ENCODE peak calls at places on chromosomes 5 and 9, in ten cellular contexts. One of them, this sample, is unnamed.
A peak's percentile ranks its signal among the peaks of the same experiment; 100 is the strongest.

GRCh38 chr5:113090336-113091106 is 113.9 kb downstream of the DCP2 start:
- DNase-seq in heart left ventricle: no peak
- DNase-seq in cardiac muscle cell: no peak
- DNase-seq in prostate gland: peak; percentile 42
- DNase-seq in BE2C: no peak
- DNase-seq in tibial artery: no peak
- DNase-seq in HepG2: no peak
- DNase-seq in suprapubic skin: no peak
- DNase-seq in testis: peak; percentile 65
- DNase-seq in neural progenitor cell: no peak
- DNase-seq in this sample: peak; percentile 66

GRCh38 chr5:43304520-43304919 is 8.7 kb downstream of the HMGCS1 start:
- DNase-seq in heart left ventricle: no peak
- DNase-seq in cardiac muscle cell: no peak
- DNase-seq in prostate gland: no peak
- DNase-seq in BE2C: no peak
- DNase-seq in tibial artery: no peak
- DNase-seq in HepG2: no peak
- DNase-seq in suprapubic skin: no peak
- DNase-seq in testis: no peak
- DNase-seq in neural progenitor cell: no peak
- DNase-seq in this sample: no peak

GRCh38 chr5:2756764-2757163 is 5.3 kb upstream of the IRX2 start:
- DNase-seq in heart left ventricle: no peak
- DNase-seq in cardiac muscle cell: peak; percentile 52
- DNase-seq in prostate gland: no peak
- DNase-seq in BE2C: no peak
- DNase-seq in tibial artery: no peak
- DNase-seq in HepG2: no peak
- DNase-seq in suprapubic skin: no peak
- DNase-seq in testis: no peak
- DNase-seq in neural progenitor cell: no peak
- DNase-seq in this sample: no peak

GRCh38 chr5:40386293-40386692 is 293.4 kb upstream of the PTGER4 start:
- DNase-seq in heart left ventricle: no peak
- DNase-seq in cardiac muscle cell: no peak
- DNase-seq in prostate gland: no peak
- DNase-seq in BE2C: no peak
- DNase-seq in tibial artery: no peak
- DNase-seq in HepG2: no peak
- DNase-seq in suprapubic skin: no peak
- DNase-seq in testis: no peak
- DNase-seq in neural progenitor cell: no peak
- DNase-seq in this sample: no peak

GRCh38 chr9:128554155-128554862 is 1.9 kb downstream of the SPTAN1 start:
- DNase-seq in heart left ventricle: peak; percentile 67
- DNase-seq in cardiac muscle cell: peak; percentile 85
- DNase-seq in prostate gland: no peak
- DNase-seq in BE2C: no peak
- DNase-seq in tibial artery: peak; percentile 66
- DNase-seq in HepG2: peak; percentile 85
- DNase-seq in suprapubic skin: peak; percentile 80
- DNase-seq in testis: peak; percentile 83
- DNase-seq in neural progenitor cell: peak; percentile 85
- DNase-seq in this sample: peak; percentile 61

GRCh38 chr9:71921190-71921814 is 9.9 kb downstream of the C9orf85 start:
- DNase-seq in heart left ventricle: no peak
- DNase-seq in cardiac muscle cell: no peak
- DNase-seq in prostate gland: no peak
- DNase-seq in BE2C: no peak
- DNase-seq in tibial artery: no peak
- DNase-seq in HepG2: no peak
- DNase-seq in suprapubic skin: no peak
- DNase-seq in testis: no peak
- DNase-seq in neural progenitor cell: no peak
- DNase-seq in this sample: no peak

GRCh38 chr5:168780888-168781287 is 201.7 kb upstream of the PANK3 start:
- DNase-seq in heart left ventricle: no peak
- DNase-seq in cardiac muscle cell: no peak
- DNase-seq in prostate gland: no peak
- DNase-seq in BE2C: no peak
- DNase-seq in tibial artery: no peak
- DNase-seq in HepG2: no peak
- DNase-seq in suprapubic skin: no peak
- DNase-seq in testis: no peak
- DNase-seq in neural progenitor cell: peak; percentile 24
- DNase-seq in this sample: no peak

GRCh38 chr5:16597946-16598694 is 18.7 kb downstream of the RETREG1 start:
- DNase-seq in heart left ventricle: no peak
- DNase-seq in cardiac muscle cell: no peak
- DNase-seq in prostate gland: no peak
- DNase-seq in BE2C: no peak
- DNase-seq in tibial artery: no peak
- DNase-seq in HepG2: no peak
- DNase-seq in suprapubic skin: no peak
- DNase-seq in testis: no peak
- DNase-seq in neural progenitor cell: no peak
- DNase-seq in this sample: no peak

GRCh38 chr5:150946351-150946905 is 41.6 kb upstream of the ZNF300 start:
- DNase-seq in heart left ventricle: peak; percentile 87
- DNase-seq in cardiac muscle cell: no peak
- DNase-seq in prostate gland: peak; percentile 62
- DNase-seq in BE2C: no peak
- DNase-seq in tibial artery: peak; percentile 80
- DNase-seq in HepG2: no peak
- DNase-seq in suprapubic skin: peak; percentile 81
- DNase-seq in testis: peak; percentile 95
- DNase-seq in neural progenitor cell: no peak
- DNase-seq in this sample: peak; percentile 95

GRCh38 chr9:120477534-120478001 is 102.4 kb downstream of the CDK5RAP2 start:
- DNase-seq in heart left ventricle: peak; percentile 44
- DNase-seq in cardiac muscle cell: peak; percentile 50
- DNase-seq in prostate gland: peak; percentile 35
- DNase-seq in BE2C: peak; percentile 58
- DNase-seq in tibial artery: peak; percentile 58
- DNase-seq in HepG2: peak; percentile 11
- DNase-seq in suprapubic skin: peak; percentile 71
- DNase-seq in testis: peak; percentile 59
- DNase-seq in neural progenitor cell: peak; percentile 66
- DNase-seq in this sample: peak; percentile 76

GRCh38 chr9:137138058-137138697 is 776 bp upstream of the GRIN1 start:
- DNase-seq in heart left ventricle: no peak
- DNase-seq in cardiac muscle cell: no peak
- DNase-seq in prostate gland: no peak
- DNase-seq in BE2C: peak; percentile 65
- DNase-seq in tibial artery: no peak
- DNase-seq in HepG2: no peak
- DNase-seq in suprapubic skin: no peak
- DNase-seq in testis: no peak
- DNase-seq in neural progenitor cell: peak; percentile 62
- DNase-seq in this sample: peak; percentile 43

GRCh38 chr5:10695759-10696543 is 65.1 kb downstream of the DAP start:
- DNase-seq in heart left ventricle: no peak
- DNase-seq in cardiac muscle cell: no peak
- DNase-seq in prostate gland: no peak
- DNase-seq in BE2C: no peak
- DNase-seq in tibial artery: no peak
- DNase-seq in HepG2: no peak
- DNase-seq in suprapubic skin: no peak
- DNase-seq in testis: no peak
- DNase-seq in neural progenitor cell: no peak
- DNase-seq in this sample: no peak

GRCh38 chr9:115694014-115694413 is 459.6 kb upstream of the PAPPA start:
- DNase-seq in heart left ventricle: no peak
- DNase-seq in cardiac muscle cell: peak; percentile 22
- DNase-seq in prostate gland: no peak
- DNase-seq in BE2C: no peak
- DNase-seq in tibial artery: no peak
- DNase-seq in HepG2: peak; percentile 11
- DNase-seq in suprapubic skin: no peak
- DNase-seq in testis: no peak
- DNase-seq in neural progenitor cell: peak; percentile 73
- DNase-seq in this sample: no peak

GRCh38 chr5:77638204-77638762 is at the start of gene OTP:
- DNase-seq in heart left ventricle: no peak
- DNase-seq in cardiac muscle cell: no peak
- DNase-seq in prostate gland: no peak
- DNase-seq in BE2C: no peak
- DNase-seq in tibial artery: no peak
- DNase-seq in HepG2: no peak
- DNase-seq in suprapubic skin: no peak
- DNase-seq in testis: no peak
- DNase-seq in neural progenitor cell: no peak
- DNase-seq in this sample: no peak
- H3K4me3 ChIP-seq in heart left ventricle: no peak within 1 kb of the TSS
- H3K4me3 ChIP-seq in cardiac muscle cell: no peak within 1 kb of the TSS
- H3K4me3 ChIP-seq in prostate gland: no peak within 1 kb of the TSS
- H3K4me3 ChIP-seq in BE2C: peak within 1 kb of the TSS; percentile 8
- H3K4me3 ChIP-seq in tibial artery: peak within 1 kb of the TSS; percentile 4
- H3K4me3 ChIP-seq in HepG2: no peak within 1 kb of the TSS
- H3K4me3 ChIP-seq in suprapubic skin: peak within 1 kb of the TSS; percentile 7
- H3K4me3 ChIP-seq in testis: no peak within 1 kb of the TSS
- H3K4me3 ChIP-seq in neural progenitor cell: peak within 1 kb of the TSS; percentile 40
- H3K4me3 ChIP-seq in this sample: peak within 1 kb of the TSS; percentile 0

DNA sequence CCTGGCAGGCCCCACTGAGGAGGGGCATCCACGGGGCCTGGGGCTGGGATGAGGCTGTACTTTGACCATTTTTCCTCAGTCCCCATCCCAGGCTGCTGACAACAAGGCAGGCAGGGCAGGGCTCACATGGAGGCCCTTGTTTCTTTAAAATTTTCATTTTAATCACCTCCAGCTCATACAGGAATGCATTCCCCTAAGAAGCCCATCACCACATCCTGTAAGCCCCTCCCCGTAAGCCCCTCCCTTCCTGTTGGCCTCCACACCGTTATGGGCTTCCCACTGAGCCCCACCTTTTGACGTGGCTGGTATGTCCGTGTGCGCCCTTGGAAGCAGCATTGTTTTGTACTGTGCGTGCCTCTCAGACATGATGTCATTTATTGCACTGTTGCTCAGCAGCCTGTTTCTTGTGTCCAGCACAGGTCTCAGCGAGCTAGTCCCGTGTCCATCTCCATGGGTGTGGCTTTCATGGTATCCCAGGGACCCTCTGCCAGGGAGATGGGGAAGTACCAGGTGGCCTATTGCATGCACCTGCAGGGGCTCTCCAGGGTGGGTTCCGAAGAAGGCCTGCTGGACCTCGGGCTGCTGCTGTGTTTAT is 22.4 kb downstream of the PHF2 start:
- DNase-seq in heart left ventricle: no peak
- DNase-seq in cardiac muscle cell: no peak
- DNase-seq in prostate gland: no peak
- DNase-seq in BE2C: no peak
- DNase-seq in tibial artery: no peak
- DNase-seq in HepG2: no peak
- DNase-seq in suprapubic skin: no peak
- DNase-seq in testis: no peak
- DNase-seq in neural progenitor cell: no peak
- DNase-seq in this sample: no peak
- H3K4me1 ChIP-seq in heart left ventricle: peaks cover 24% of the 10 kb centered on the region
- H3K4me1 ChIP-seq in cardiac muscle cell: no peaks in the 10 kb centered on the region
- H3K4me1 ChIP-seq in prostate gland: peaks cover 3% of the 10 kb centered on the region
- H3K4me1 ChIP-seq in BE2C: no peaks in the 10 kb centered on the region
- H3K4me1 ChIP-seq in tibial artery: no peaks in the 10 kb centered on the region
- H3K4me1 ChIP-seq in HepG2: peaks cover 10% of the 10 kb centered on the region
- H3K4me1 ChIP-seq in suprapubic skin: peaks cover 42% of the 10 kb centered on the region
- H3K4me1 ChIP-seq in testis: no peaks in the 10 kb centered on the region
- H3K4me1 ChIP-seq in neural progenitor cell: peaks cover 7% of the 10 kb centered on the region
- H3K4me1 ChIP-seq in this sample: peaks cover 23% of the 10 kb centered on the region

GRCh38 chr5:181243020-181243520 is 636 bp downstream of the RACK1 start:
- DNase-seq in heart left ventricle: no peak
- DNase-seq in cardiac muscle cell: no peak
- DNase-seq in prostate gland: no peak
- DNase-seq in BE2C: no peak
- DNase-seq in tibial artery: no peak
- DNase-seq in HepG2: no peak
- DNase-seq in suprapubic skin: no peak
- DNase-seq in testis: no peak
- DNase-seq in neural progenitor cell: peak; percentile 25
- DNase-seq in this sample: no peak

GRCh38 chr5:181243521-181244307 is at the start of gene RACK1:
- DNase-seq in heart left ventricle: peak; percentile 90
- DNase-seq in cardiac muscle cell: peak; percentile 93
- DNase-seq in prostate gland: peak; percentile 88
- DNase-seq in BE2C: peak; percentile 90
- DNase-seq in tibial artery: peak; percentile 90
- DNase-seq in HepG2: peak; percentile 87
- DNase-seq in suprapubic skin: peak; percentile 95
- DNase-seq in testis: peak; percentile 96
- DNase-seq in neural progenitor cell: peak; percentile 96
- DNase-seq in this sample: peak; percentile 95

GRCh38 chr5:181241393-181241975 is 2.2 kb downstream of the RACK1 start:
- DNase-seq in heart left ventricle: no peak
- DNase-seq in cardiac muscle cell: no peak
- DNase-seq in prostate gland: no peak
- DNase-seq in BE2C: no peak
- DNase-seq in tibial artery: peak; percentile 38
- DNase-seq in HepG2: peak; percentile 90
- DNase-seq in suprapubic skin: no peak
- DNase-seq in testis: no peak
- DNase-seq in neural progenitor cell: no peak
- DNase-seq in this sample: no peak

GRCh38 chr5:181239062-181239663 is 4.5 kb downstream of the RACK1 start:
- DNase-seq in heart left ventricle: no peak
- DNase-seq in cardiac muscle cell: no peak
- DNase-seq in prostate gland: no peak
- DNase-seq in BE2C: no peak
- DNase-seq in tibial artery: no peak
- DNase-seq in HepG2: no peak
- DNase-seq in suprapubic skin: no peak
- DNase-seq in testis: no peak
- DNase-seq in neural progenitor cell: no peak
- DNase-seq in this sample: no peak

GRCh38 chr5:181242031-181242451 is 1.7 kb downstream of the RACK1 start:
- DNase-seq in heart left ventricle: no peak
- DNase-seq in cardiac muscle cell: no peak
- DNase-seq in prostate gland: no peak
- DNase-seq in BE2C: no peak
- DNase-seq in tibial artery: no peak
- DNase-seq in HepG2: no peak
- DNase-seq in suprapubic skin: no peak
- DNase-seq in testis: no peak
- DNase-seq in neural progenitor cell: no peak
- DNase-seq in this sample: no peak
- H3K4me3 ChIP-seq in heart left ventricle: peak overlapping the region; percentile 78
- H3K4me3 ChIP-seq in cardiac muscle cell: peak overlapping the region; percentile 80
- H3K4me3 ChIP-seq in prostate gland: peak overlapping the region; percentile 57
- H3K4me3 ChIP-seq in BE2C: peak overlapping the region; percentile 96
- H3K4me3 ChIP-seq in tibial artery: peak overlapping the region; percentile 68
- H3K4me3 ChIP-seq in HepG2: peak overlapping the region; percentile 92
- H3K4me3 ChIP-seq in suprapubic skin: peak overlapping the region; percentile 89
- H3K4me3 ChIP-seq in testis: no peak overlapping the region
- H3K4me3 ChIP-seq in neural progenitor cell: peak overlapping the region; percentile 95
- H3K4me3 ChIP-seq in this sample: peak overlapping the region; percentile 90

DNA sequence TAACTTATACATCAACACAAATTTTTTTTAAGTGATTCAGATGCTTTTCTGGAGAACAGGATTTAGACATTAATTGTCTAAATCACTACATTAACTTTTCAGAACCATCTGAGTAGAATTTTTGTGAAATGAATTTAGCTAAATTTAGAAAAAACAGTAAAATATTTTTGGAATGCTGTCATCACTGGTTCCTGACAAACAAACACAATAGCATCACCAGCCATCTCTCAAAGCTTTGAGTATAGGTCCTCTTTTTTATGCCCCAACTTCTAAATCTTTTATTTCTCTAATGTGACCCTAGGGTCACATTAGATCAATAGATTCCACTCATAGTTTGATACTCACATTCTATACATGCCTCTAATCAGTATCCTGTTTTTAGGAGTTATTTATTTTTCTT is 104.6 kb downstream of the PRR16 start:
- DNase-seq in heart left ventricle: no peak
- DNase-seq in cardiac muscle cell: no peak
- DNase-seq in prostate gland: no peak
- DNase-seq in BE2C: no peak
- DNase-seq in tibial artery: no peak
- DNase-seq in HepG2: no peak
- DNase-seq in suprapubic skin: no peak
- DNase-seq in testis: no peak
- DNase-seq in neural progenitor cell: no peak
- DNase-seq in this sample: no peak
- H3K4me1 ChIP-seq in heart left ventricle: no peaks in the 10 kb centered on the region
- H3K4me1 ChIP-seq in cardiac muscle cell: no peaks in the 10 kb centered on the region
- H3K4me1 ChIP-seq in prostate gland: no peaks in the 10 kb centered on the region
- H3K4me1 ChIP-seq in BE2C: no peaks in the 10 kb centered on the region
- H3K4me1 ChIP-seq in tibial artery: no peaks in the 10 kb centered on the region
- H3K4me1 ChIP-seq in HepG2: no peaks in the 10 kb centered on the region
- H3K4me1 ChIP-seq in suprapubic skin: no peaks in the 10 kb centered on the region
- H3K4me1 ChIP-seq in testis: no peaks in the 10 kb centered on the region
- H3K4me1 ChIP-seq in neural progenitor cell: no peaks in the 10 kb centered on the region
- H3K4me1 ChIP-seq in this sample: no peaks in the 10 kb centered on the region

This sample was measured in right cardiac atrium.